ENCODE peak calls at places on chromosomes 7 and 10, in four cellular contexts. O is tibial artery, Q is spleen, Y is brain microvascular endothelial cell. B is an unnamed sample.

GRCh38 chr10:79244068-79244442 is 103.2 kb upstream of the PPIF start:
- DNase-seq in O (no peak), Q (no peak), Y (no peak), B (no peak)

GRCh38 chr7:29063872-29064271 is 82.5 kb downstream of the CPVL start:
- DNase-seq in O (no peak), Q (no peak), Y (no peak), B (no peak)

GRCh38 chr10:86711957-86712708 is 43.8 kb downstream of the LDB3 start:
- DNase-seq in O (peak), Q (peak), Y (no peak), B (no peak)

GRCh38 chr10:62761115-62761514 is 43.4 kb upstream of the ADO start:
- DNase-seq in O (no peak), Q (no peak), Y (no peak), B (no peak)

GRCh38 chr7:119233015-119233414 is 1008.5 kb downstream of the ANKRD7 start:
- DNase-seq in O (no peak), Q (no peak), Y (no peak), B (no peak)

GRCh38 chr10:34717429-34717828 is 97.7 kb downstream of the PARD3 start:
- DNase-seq in O (no peak), Q (no peak), Y (no peak), B (no peak)

GRCh38 chr7:114856625-114857024 is 65.3 kb upstream of the MDFIC start:
- DNase-seq in O (no peak), Q (no peak), Y (no peak), B (no peak)

GRCh38 chr7:150340024-150340749 is 1.2 kb downstream of the RARRES2 start:
- DNase-seq in O (peak), Q (no peak), Y (no peak), B (no peak)

GRCh38 chr10:96212911-96213310 is 58.5 kb downstream of the BLNK start:
- DNase-seq in O (no peak), Q (no peak), Y (no peak), B (no peak)

GRCh38 chr10:49187044-49187484 is 1.1 kb downstream of the TMEM273 start:
- DNase-seq in O (no peak), Q (peak), Y (no peak), B (no peak)

GRCh38 chr7:144027070-144027469 is 21.7 kb upstream of the OR2A5 start:
- DNase-seq in O (no peak), Q (no peak), Y (no peak), B (no peak)

GRCh38 chr7:98112077-98112476 is 5.4 kb downstream of the LMTK2 start:
- DNase-seq in O (no peak), Q (no peak), Y (no peak), B (no peak)

GRCh38 chr10:79054203-79055099 is 14.3 kb upstream of the ZMIZ1 start:
- DNase-seq in O (peak), Q (peak), Y (no peak), B (no peak)

GRCh38 chr7:16271990-16272665 is 149.2 kb downstream of the CRPPA start:
- DNase-seq in O (no peak), Q (no peak), Y (peak), B (no peak)

GRCh38 chr10:86644412-86645110 is 9.8 kb upstream of the OPN4 start:
- DNase-seq in O (peak), Q (peak), Y (peak), B (no peak)

GRCh38 chr10:787933-788651 is 98.6 kb upstream of the DIP2C start:
- DNase-seq in O (peak), Q (peak), Y (peak), B (no peak)

GRCh38 chr7:96297873-96298272 is 24.0 kb downstream of the SLC25A13 start:
- DNase-seq in O (no peak), Q (no peak), Y (no peak), B (no peak)

GRCh38 chr7:16318989-16319915 is 102.1 kb downstream of the CRPPA start:
- DNase-seq in O (no peak), Q (no peak), Y (peak), B (peak)

GRCh38 chr7:132577206-132578049 is 1.2 kb upstream of the PLXNA4 start:
- DNase-seq in O (peak), Q (no peak), Y (peak), B (no peak)

GRCh38 chr7:5646846-5647245 is 134.6 kb downstream of the RNF216 start:
- DNase-seq in O (no peak), Q (no peak), Y (no peak), B (peak)

GRCh38 chr10:650691-651615 is 38.5 kb downstream of the DIP2C start:
- DNase-seq in O (peak), Q (no peak), Y (no peak), B (no peak)

GRCh38 chr10:132551808-132552130 is 14.2 kb downstream of the INPP5A start:
- DNase-seq in O (peak), Q (no peak), Y (no peak), B (no peak)

GRCh38 chr7:38185938-38186337 is 7.9 kb downstream of the STARD3NL start:
- DNase-seq in O (no peak), Q (no peak), Y (no peak), B (no peak)

GRCh38 chr10:11683529-11684320 is 58.5 kb upstream of the ECHDC3 start:
- DNase-seq in O (no peak), Q (peak), Y (no peak), B (no peak)

GRCh38 chr10:63385254-63385653 is 80.5 kb downstream of the JMJD1C start:
- DNase-seq in O (no peak), Q (no peak), Y (no peak), B (no peak)

GRCh38 chr10:55509168-55509567 is 708.1 kb upstream of the PCDH15 start:
- DNase-seq in O (no peak), Q (no peak), Y (no peak), B (no peak)

GRCh38 chr7:158695726-158696452 is 8.7 kb downstream of the NCAPG2 start:
- DNase-seq in O (peak), Q (peak), Y (peak), B (peak)

GRCh38 chr10:49356945-49357344 is 38.9 kb downstream of the DRGX start:
- DNase-seq in O (no peak), Q (no peak), Y (no peak), B (no peak)

GRCh38 chr10:132508497-132509443 is 28.8 kb upstream of the INPP5A start:
- DNase-seq in O (peak), Q (peak), Y (no peak), B (no peak)

GRCh38 chr10:72084094-72084459 is 4.3 kb downstream of the SPOCK2 start:
- DNase-seq in O (peak), Q (peak), Y (no peak), B (no peak)

GRCh38 chr10:69446650-69447151 is 4.6 kb upstream of the TSPAN15 start:
- DNase-seq in O (no peak), Q (no peak), Y (peak), B (peak)

GRCh38 chr10:46234431-46235060 is 52.3 kb upstream of the ANTXRL start:
- DNase-seq in O (no peak), Q (peak), Y (no peak), B (no peak)

GRCh38 chr7:105776986-105777910 is 99.2 kb downstream of the ATXN7L1 start:
- DNase-seq in O (no peak), Q (no peak), Y (no peak), B (no peak)
- H3K27ac ChIP-seq in O (no peak), Q (no peak), Y (no peak), B (no peak)

GRCh38 chr7:142563470-142563869 is 185.8 kb upstream of the PRSS1 start:
- DNase-seq in O (no peak), Q (no peak), Y (peak), B (no peak)

GRCh38 chr7:142557971-142558582 is 191.2 kb upstream of the PRSS1 start:
- DNase-seq in O (no peak), Q (no peak), Y (peak), B (no peak)

GRCh38 chr7:142562688-142563087 is 186.6 kb upstream of the PRSS1 start:
- DNase-seq in O (no peak), Q (no peak), Y (no peak), B (no peak)

GRCh38 chr7:142556745-142557144 is 192.5 kb upstream of the PRSS1 start:
- DNase-seq in O (no peak), Q (no peak), Y (peak), B (peak)

DNA sequence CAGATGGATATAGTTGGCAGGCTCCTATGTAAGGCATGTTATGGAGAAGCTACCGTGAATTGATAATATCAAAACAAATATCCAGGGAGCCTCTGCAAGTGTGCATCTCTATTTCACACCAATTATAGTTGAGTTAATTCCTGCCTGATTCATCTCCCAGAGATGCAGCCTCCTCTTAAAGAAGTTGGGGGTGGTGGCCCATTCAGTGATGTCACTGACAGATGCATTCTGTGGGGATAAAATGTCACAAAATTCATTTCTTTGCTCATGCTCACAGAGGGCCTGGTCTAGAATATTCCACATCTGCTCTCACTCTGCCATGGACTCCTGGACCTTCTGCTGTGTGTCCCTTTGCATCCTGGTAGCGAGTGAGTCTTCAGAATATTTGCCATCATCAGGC is 189.1 kb upstream of the PRSS1 start:
- DNase-seq in O (no peak), Q (no peak), Y (no peak), B (no peak)
- H3K27ac ChIP-seq in O (no peak), Q (no peak), Y (no peak), B (no peak)

DNA sequence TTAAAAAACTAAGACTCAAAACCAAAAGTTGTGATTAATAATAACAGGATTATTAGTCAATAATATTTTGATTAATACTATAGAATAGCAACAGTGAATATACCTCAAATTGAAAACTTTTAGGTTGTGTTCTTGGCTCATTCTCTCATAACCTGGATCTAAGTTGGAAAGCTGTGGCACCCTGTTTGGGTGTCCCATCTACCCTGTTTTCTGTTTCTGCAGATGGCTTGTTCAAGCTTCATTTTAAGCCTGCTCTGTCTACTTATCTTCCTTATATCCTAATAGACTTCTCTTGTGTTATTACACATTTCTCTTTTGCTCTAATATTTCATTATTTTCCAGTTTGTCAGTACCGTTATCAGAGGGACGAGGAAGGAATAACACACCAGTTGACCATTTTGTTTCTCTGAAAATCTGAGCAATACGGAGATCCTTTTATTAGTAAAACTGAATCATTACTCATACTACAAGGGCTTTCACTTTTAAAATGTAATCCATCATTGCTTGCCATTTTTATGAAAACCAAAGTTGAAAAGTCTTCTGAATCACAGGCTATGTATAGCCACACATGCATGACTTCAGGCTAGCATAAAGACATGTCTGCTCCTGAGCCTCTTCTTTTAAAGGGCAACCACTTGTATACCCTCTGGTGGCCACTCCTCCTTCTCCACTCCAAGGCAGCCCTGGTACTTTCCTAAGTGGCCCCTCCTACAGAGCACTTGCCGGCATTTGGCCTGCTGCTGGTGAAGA is 22.3 kb downstream of the COX15 start:
- DNase-seq in O (no peak), Q (no peak), Y (peak), B (peak)
- H3K27ac ChIP-seq in O (no peak), Q (peak), Y (no peak), B (peak)

DNA sequence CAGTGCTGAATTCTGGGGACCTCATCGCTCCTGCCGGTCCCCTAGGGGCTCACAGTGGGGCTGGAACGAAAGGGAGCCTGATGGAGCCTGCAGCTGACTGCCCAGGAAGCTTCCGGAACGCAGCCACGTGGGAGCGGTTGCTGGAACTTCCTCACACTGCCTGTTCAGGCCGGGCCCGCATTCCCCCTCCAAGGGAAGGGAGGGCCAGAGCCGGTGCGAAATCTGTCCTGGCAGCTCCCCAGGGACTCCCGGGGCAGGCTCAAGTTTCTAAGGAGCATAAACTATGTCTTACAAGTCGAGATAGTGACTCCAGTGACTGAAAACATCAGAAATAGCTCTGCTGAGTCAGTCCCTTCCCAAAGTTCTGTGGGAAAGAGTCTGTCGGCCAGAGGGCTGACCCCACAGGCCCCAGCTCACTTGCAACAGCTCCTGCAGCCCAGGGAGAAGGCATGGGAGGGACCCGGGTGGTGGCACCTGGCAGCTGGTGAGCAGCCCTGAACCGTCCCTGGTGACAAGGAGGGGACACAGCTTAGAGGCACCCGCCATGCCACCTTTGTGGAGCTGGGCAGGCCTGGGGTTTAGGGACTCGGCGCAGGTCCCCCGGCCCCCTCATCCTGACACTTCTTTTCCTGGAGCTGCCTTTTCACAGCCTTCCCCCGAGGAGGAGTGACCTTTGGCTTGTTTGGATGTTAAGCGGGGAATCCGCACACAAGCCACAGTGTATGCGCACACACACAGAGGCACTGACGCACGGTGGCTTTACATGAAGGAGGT is 47.6 kb downstream of the PDGFA start:
- DNase-seq in O (peak), Q (peak), Y (peak), B (no peak)
- H3K27ac ChIP-seq in O (peak), Q (peak), Y (peak), B (peak)

GRCh38 chr10:21166557-21167287 is 269.6 kb upstream of the NEBL start:
- DNase-seq in O (no peak), Q (no peak), Y (no peak), B (no peak)
- H3K27ac ChIP-seq in O (no peak), Q (no peak), Y (no peak), B (no peak)

GRCh38 chr10:121525276-121526039 is 72.8 kb downstream of the FGFR2 start:
- DNase-seq in O (no peak), Q (no peak), Y (no peak), B (no peak)

GRCh38 chr10:121519901-121520500 is 78.2 kb downstream of the FGFR2 start:
- DNase-seq in O (no peak), Q (no peak), Y (no peak), B (no peak)

GRCh38 chr10:121521794-121522556 is 76.3 kb downstream of the FGFR2 start:
- DNase-seq in O (no peak), Q (no peak), Y (no peak), B (no peak)

GRCh38 chr10:121524138-121524817 is 74.0 kb downstream of the FGFR2 start:
- DNase-seq in O (no peak), Q (no peak), Y (no peak), B (no peak)

GRCh38 chr10:121522841-121523240 is 75.4 kb downstream of the FGFR2 start:
- DNase-seq in O (no peak), Q (no peak), Y (no peak), B (no peak)
- H3K27ac ChIP-seq in O (peak), Q (no peak), Y (no peak), B (no peak)

GRCh38 chr10:119416855-119417254 is 125.7 kb downstream of the RGS10 start:
- DNase-seq in O (no peak), Q (peak), Y (no peak), B (no peak)
- H3K27ac ChIP-seq in O (no peak), Q (peak), Y (no peak), B (no peak)